ENCODE peak calls at places on chromosomes 13 and 19, in five cellular contexts. I, P, J, Y and L are unnamed samples.

GRCh38 chr19:591099-591958 is 1.6 kb downstream of the HCN2 start:
- DNase-seq in Y (no peak), J (no peak), I (no peak), P (no peak), L (no peak)

GRCh38 chr19:11401808-11402543 is 17.1 kb downstream of the RGL3 start:
- DNase-seq in I (no peak), P (no peak), J (no peak), Y (no peak), L (peak; percentile 16)

GRCh38 chr13:101516262-101516661 is 63.8 kb downstream of the ITGBL1 start:
- DNase-seq in P (no peak), Y (no peak), J (no peak), I (no peak), L (no peak)

GRCh38 chr13:19050901-19051300 is 130.7 kb downstream of the TUBA3C start:
- DNase-seq in P (no peak), I (no peak), Y (no peak), J (no peak), L (no peak)

GRCh38 chr19:17180997-17181702 is 34.0 kb upstream of the USE1 start:
- DNase-seq in J (no peak), Y (no peak), I (no peak), P (no peak), L (no peak)

GRCh38 chr19:39263912-39264305 is 4.3 kb upstream of the IFNL2 start:
- DNase-seq in Y (no peak), P (no peak), I (no peak), J (no peak), L (no peak)

GRCh38 chr13:111916201-111916600 is 150.7 kb upstream of the SOX1 start:
- DNase-seq in I (no peak), P (no peak), Y (no peak), J (no peak), L (no peak)

GRCh38 chr13:46181799-46182490 is at the start of gene LCP1:
- DNase-seq in P (no peak), J (peak; percentile 93), I (peak; percentile 35), Y (no peak), L (peak; percentile 73)

GRCh38 chr13:44379885-44380284 is 6.3 kb downstream of the SERP2 start:
- DNase-seq in J (no peak), P (no peak), I (no peak), Y (no peak), L (no peak)

GRCh38 chr13:81916471-81916870 is 1575.5 kb upstream of the SPRY2 start:
- DNase-seq in J (no peak), P (no peak), I (no peak), Y (no peak), L (no peak)

GRCh38 chr19:50977626-50978025 is 6.1 kb downstream of the KLK7 start:
- DNase-seq in P (no peak), Y (no peak), I (no peak), J (no peak), L (no peak)

GRCh38 chr13:97716746-97717145 is 236.7 kb upstream of the IPO5 start:
- DNase-seq in J (no peak), P (no peak), I (no peak), Y (no peak), L (no peak)

GRCh38 chr13:39776439-39776838 is 121.0 kb downstream of the COG6 start:
- DNase-seq in J (peak; percentile 20), I (no peak), P (peak; percentile 51), Y (peak; percentile 92), L (peak; percentile 25)

GRCh38 chr19:10913716-10914340 is 14.6 kb downstream of the YIPF2 start:
- DNase-seq in P (no peak), J (no peak), I (no peak), Y (no peak), L (no peak)

GRCh38 chr19:30085394-30085793 is 143.4 kb downstream of the URI1 start:
- DNase-seq in J (peak; percentile 20), P (no peak), I (no peak), Y (no peak), L (no peak)

GRCh38 chr13:78958019-78958418 is 299.1 kb upstream of the OBI1 start:
- DNase-seq in J (no peak), P (no peak), I (no peak), Y (no peak), L (no peak)

GRCh38 chr19:44824758-44825157 is 15.9 kb downstream of the BCAM start:
- DNase-seq in J (no peak), I (no peak), Y (no peak), P (no peak), L (no peak)

GRCh38 chr19:55340144-55340783 is 588 bp downstream of the KMT5C start:
- DNase-seq in I (no peak), P (no peak), J (peak; percentile 54), Y (no peak), L (no peak)

GRCh38 chr13:97273341-97273831 is 51.3 kb downstream of the MBNL2 start:
- DNase-seq in I (no peak), Y (peak; percentile 45), J (no peak), P (no peak), L (no peak)

GRCh38 chr19:9043524-9043923 is 33.3 kb upstream of the MUC16 start:
- DNase-seq in P (no peak), Y (no peak), I (no peak), J (no peak), L (no peak)

GRCh38 chr13:98896868-98897144 is 81.1 kb downstream of the DOCK9 start:
- DNase-seq in J (no peak), I (no peak), P (no peak), Y (no peak), L (no peak)

GRCh38 chr13:49975826-49976225 is 21.0 kb upstream of the TRIM13 start:
- DNase-seq in I (no peak), P (no peak), J (no peak), Y (no peak), L (no peak)

GRCh38 chr19:35006999-35007365 is 6.9 kb downstream of the GRAMD1A start:
- DNase-seq in P (no peak), Y (no peak), J (no peak), I (no peak), L (no peak)

GRCh38 chr19:32870154-32870573 is 597 bp upstream of the SLC7A9 start:
- DNase-seq in P (no peak), Y (no peak), I (no peak), J (no peak), L (no peak)

GRCh38 chr13:92461831-92462230 is 764.8 kb upstream of the GPC6 start:
- DNase-seq in Y (no peak), J (no peak), P (no peak), I (no peak), L (no peak)

GRCh38 chr19:40811478-40812341 is 12.7 kb downstream of the EGLN2 start:
- DNase-seq in I (no peak), P (no peak), J (peak; percentile 45), Y (no peak), L (no peak)

GRCh38 chr13:79723462-79724116 is 242.6 kb downstream of the NDFIP2 start:
- DNase-seq in P (no peak), I (no peak), Y (no peak), J (no peak), L (no peak)

GRCh38 chr19:19562665-19563347 is 24.7 kb downstream of the CILP2 start:
- DNase-seq in P (no peak), I (no peak), Y (no peak), J (peak; percentile 46), L (no peak)

GRCh38 chr19:28727835-28728159 is 485.2 kb downstream of the UQCRFS1 start:
- DNase-seq in J (no peak), P (no peak), Y (no peak), I (no peak), L (no peak)
- TF ChIP-seq CTCF in J (no peak), P (no peak), Y (no peak), I (no peak), L (no peak)

DNA sequence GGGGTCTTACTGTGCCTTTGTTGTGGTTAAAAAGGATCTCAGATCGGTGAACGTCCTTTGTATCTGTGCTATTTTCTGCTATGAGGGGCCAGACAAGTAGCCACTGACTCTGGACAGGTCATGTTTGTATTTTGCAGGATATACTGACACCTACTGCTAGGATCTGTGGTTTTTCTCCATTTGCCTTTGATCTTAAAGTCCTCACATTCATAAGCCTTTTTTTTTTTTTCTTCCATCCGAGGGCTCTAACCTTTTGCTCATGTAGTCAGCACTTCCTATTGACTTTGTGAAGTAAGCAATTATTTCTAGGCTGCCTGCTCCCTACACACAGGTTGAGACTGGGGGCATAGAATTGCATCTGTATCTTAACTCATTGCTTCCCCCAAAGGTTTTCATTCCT is 106.2 kb downstream of the SLITRK5 start:
- DNase-seq in J (no peak), I (no peak), P (no peak), Y (no peak), L (no peak)
- TF ChIP-seq CTCF in J (no peak), I (no peak), P (no peak), Y (no peak), L (no peak)

GRCh38 chr13:24148414-24149305 is 11.9 kb upstream of the SPATA13 start:
- DNase-seq in J (no peak), I (no peak), Y (peak; percentile 98), P (peak; percentile 95), L (no peak)
- TF ChIP-seq CTCF in J (no peak), I (no peak), Y (peak; percentile 19), P (peak; percentile 38), L (no peak)

GRCh38 chr19:49213791-49214190 is 56.2 kb downstream of the TRPM4 start:
- DNase-seq in J (no peak), Y (no peak), P (no peak), I (no peak), L (no peak)
- TF ChIP-seq CTCF in J (no peak), Y (no peak), P (no peak), I (no peak), L (no peak)

GRCh38 chr13:61410669-61411297 is 4.9 kb downstream of the PCDH20 start:
- DNase-seq in Y (peak; percentile 12), P (no peak), I (no peak), J (no peak), L (peak; percentile 31)
- TF ChIP-seq CTCF in Y (peak; percentile 49), P (peak; percentile 61), I (no peak), J (peak; percentile 14), L (no peak)

DNA sequence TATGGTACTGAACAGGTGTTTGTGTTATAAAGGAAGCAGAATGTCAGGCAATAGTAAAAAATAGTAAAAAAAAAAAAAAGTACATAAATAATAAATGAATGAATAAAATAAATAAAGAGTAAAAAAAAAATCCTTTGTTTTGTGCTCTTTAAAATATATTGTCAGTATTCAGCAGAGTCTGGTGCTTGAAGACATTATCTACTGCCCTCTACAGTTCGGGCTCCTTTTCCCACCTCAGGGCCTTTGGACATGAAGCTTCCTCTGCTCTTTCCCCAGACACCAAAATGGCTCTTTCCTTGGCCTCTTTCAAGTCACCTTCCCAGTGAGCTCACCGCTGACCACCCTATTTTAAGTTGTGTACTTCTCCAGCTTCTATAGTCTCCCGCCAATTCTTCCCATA is 137.5 kb downstream of the TNFRSF19 start:
- DNase-seq in J (peak; percentile 20), Y (peak; percentile 64), I (no peak), P (no peak), L (no peak)
- TF ChIP-seq CTCF in J (no peak), Y (peak; percentile 57), I (no peak), P (no peak), L (peak; percentile 20)

DNA sequence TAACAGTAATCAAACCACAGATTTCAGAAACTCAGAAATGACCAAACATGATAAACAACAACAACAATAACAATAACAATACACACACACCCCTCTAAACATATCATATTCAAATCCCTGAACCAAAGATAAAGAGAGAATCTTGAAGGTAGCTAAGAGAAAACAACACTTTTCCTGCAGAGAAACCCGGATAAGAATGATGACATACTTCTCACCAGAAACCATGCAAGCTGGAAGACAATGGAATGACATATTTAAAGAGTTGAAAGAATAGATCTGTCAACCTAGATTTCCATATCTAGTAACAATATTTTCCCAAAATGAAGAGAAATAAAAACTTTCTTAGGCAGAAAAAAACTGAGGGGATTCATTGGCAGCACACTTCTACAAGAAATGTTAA is 138.1 kb downstream of the LIG4 start:
- DNase-seq in Y (no peak), J (no peak), P (no peak), I (no peak), L (no peak)
- TF ChIP-seq CTCF in Y (no peak), J (no peak), P (no peak), I (no peak), L (no peak)